ENCODE peak calls at places on chromosomes 6 and 20, in five cellular contexts. Y is AG10803, L is HCEC 1CT, J is kidney tubule cell, P is iris pigment epithelial cell. H is an unnamed sample.

GRCh38 chr6:20467437-20467836 is 65.8 kb downstream of the E2F3 start:
- DNase-seq in Y (no peak), P (no peak), J (no peak), L (no peak), H (no peak)

GRCh38 chr20:33724439-33725094 is 4.5 kb upstream of the PXMP4 start:
- DNase-seq in Y (peak), L (peak), J (no peak), P (peak), H (no peak)

GRCh38 chr20:36542019-36542488 is 735 bp downstream of the MYL9 start:
- DNase-seq in P (peak), J (peak), Y (peak), L (peak), H (peak)

GRCh38 chr6:42409582-42409981 is 42.1 kb downstream of the TRERF1 start:
- DNase-seq in Y (no peak), L (no peak), P (no peak), J (no peak), H (no peak)

GRCh38 chr6:129875610-129876515 is 14.7 kb upstream of the TMEM244 start:
- DNase-seq in Y (no peak), J (no peak), P (peak), L (no peak), H (no peak)

GRCh38 chr6:111848262-111848661 is 25.0 kb downstream of the FYN start:
- DNase-seq in L (no peak), J (no peak), P (no peak), Y (no peak), H (no peak)

GRCh38 chr20:50296450-50297375 is 106.1 kb downstream of the CEBPB start:
- DNase-seq in P (no peak), J (no peak), L (no peak), Y (peak), H (peak)

GRCh38 chr20:611843-612185 is 1.7 kb upstream of the TCF15 start:
- DNase-seq in P (no peak), L (no peak), J (no peak), Y (no peak), H (no peak)

GRCh38 chr6:137958809-137959565 is 91.9 kb downstream of the TNFAIP3 start:
- DNase-seq in J (no peak), Y (no peak), L (no peak), P (peak), H (peak)

GRCh38 chr6:108156180-108156937 is 9.5 kb upstream of the NR2E1 start:
- DNase-seq in P (no peak), Y (no peak), L (peak), J (peak), H (peak)

GRCh38 chr6:32095338-32096086 is 13.6 kb downstream of the TNXB start:
- DNase-seq in J (no peak), Y (no peak), L (no peak), P (no peak), H (no peak)

GRCh38 chr20:58251979-58252591 is 23.6 kb upstream of the ANKRD60 start:
- DNase-seq in L (peak), P (peak), Y (peak), J (peak), H (peak)

GRCh38 chr6:27157461-27158315 is 89.8 kb upstream of the PRSS16 start:
- DNase-seq in J (peak), Y (peak), P (peak), L (peak), H (peak)

GRCh38 chr20:605237-605636 is 4.9 kb downstream of the TCF15 start:
- DNase-seq in Y (no peak), P (no peak), L (no peak), J (peak), H (peak)

GRCh38 chr6:64034840-64035656 is 399.4 kb downstream of the PHF3 start:
- DNase-seq in L (peak), Y (no peak), J (peak), P (peak), H (no peak)

GRCh38 chr6:51857134-51857533 is 230.3 kb downstream of the PKHD1 start:
- DNase-seq in L (no peak), Y (no peak), P (no peak), J (no peak), H (no peak)

GRCh38 chr20:50913976-50914375 is 17.3 kb downstream of the ADNP start:
- DNase-seq in L (peak), J (peak), P (peak), Y (peak), H (peak)

GRCh38 chr6:79453558-79454042 is 83.6 kb downstream of the LCA5 start:
- DNase-seq in J (peak), L (peak), Y (peak), P (peak), H (no peak)

GRCh38 chr6:127956260-127956888 is 55.5 kb upstream of the THEMIS start:
- DNase-seq in P (peak), L (peak), J (peak), Y (no peak), H (peak)

GRCh38 chr6:137323860-137324259 is 104.7 kb upstream of the IFNGR1 start:
- DNase-seq in J (no peak), Y (no peak), P (no peak), L (no peak), H (no peak)

GRCh38 chr20:33423141-33423834 is 20.3 kb downstream of the SNTA1 start:
- DNase-seq in P (peak), Y (peak), L (peak), J (peak), H (peak)

GRCh38 chr20:63254536-63255384 is 497 bp upstream of the NKAIN4 start:
- DNase-seq in P (no peak), J (no peak), L (no peak), Y (no peak), H (no peak)

GRCh38 chr20:42749548-42749947 is 440.2 kb downstream of the PTPRT start:
- DNase-seq in Y (no peak), J (peak), L (no peak), P (no peak), H (no peak)

GRCh38 chr20:18609741-18610140 is 21.9 kb downstream of the DTD1 start:
- DNase-seq in P (no peak), Y (no peak), J (no peak), L (no peak), H (no peak)

GRCh38 chr20:32574296-32575226 is 10.6 kb downstream of the NOL4L start:
- DNase-seq in Y (peak), L (peak), P (peak), J (peak), H (peak)

GRCh38 chr6:32885698-32886286 is 31.8 kb downstream of the PSMB9 start:
- DNase-seq in J (peak), L (peak), Y (peak), P (peak), H (peak)

GRCh38 chr6:56938634-56939294 is 16.1 kb upstream of the BEND6 start:
- DNase-seq in Y (peak), P (peak), L (peak), J (peak), H (peak)

GRCh38 chr20:25017257-25017803 is 24.8 kb upstream of the APMAP start:
- DNase-seq in L (no peak), Y (no peak), J (peak), P (no peak), H (no peak)

GRCh38 chr6:137217801-137218472 is 1.2 kb downstream of the IFNGR1 start:
- DNase-seq in J (peak), P (peak), Y (peak), L (peak), H (peak)

GRCh38 chr20:47985092-47985850 is 200.0 kb upstream of the SULF2 start:
- DNase-seq in J (peak), L (no peak), P (peak), Y (peak), H (peak)

GRCh38 chr6:15276036-15276435 is 30.2 kb downstream of the JARID2 start:
- DNase-seq in P (no peak), J (no peak), L (no peak), Y (no peak), H (no peak)

GRCh38 chr20:50472693-50473610 is 37.2 kb upstream of the PTPN1 start:
- DNase-seq in L (no peak), P (no peak), J (no peak), Y (no peak), H (no peak)

GRCh38 chr6:37230104-37230503 is 27.5 kb upstream of the TBC1D22B start:
- DNase-seq in J (no peak), Y (no peak), L (no peak), P (no peak), H (no peak)

GRCh38 chr6:71375676-71376075 is 87.1 kb downstream of the OGFRL1 start:
- DNase-seq in J (peak), P (no peak), L (no peak), Y (no peak), H (no peak)